ENCODE peak calls at places on chromosome 18, in eight cellular contexts. One of them, this sample, is unnamed.

GRCh38 chr18:23716516-23716915 is 27.3 kb downstream of the LAMA3 start:
- DNase-seq in hepatocyte: peak; percentile 63
- DNase-seq in MM.1S: no peak
- DNase-seq in HCT116: no peak
- DNase-seq in mesenchymal stem cell: peak; percentile 87
- DNase-seq in neural progenitor cell: no peak
- DNase-seq in mammary epithelial cell: peak; percentile 76
- DNase-seq in H9: peak; percentile 66
- DNase-seq in this sample: peak; percentile 94

GRCh38 chr18:25052426-25052825 is 299.5 kb downstream of the ZNF521 start:
- DNase-seq in MM.1S: no peak
- DNase-seq in hepatocyte: no peak
- DNase-seq in mesenchymal stem cell: no peak
- DNase-seq in H9: no peak
- DNase-seq in mammary epithelial cell: no peak
- DNase-seq in HCT116: no peak
- DNase-seq in neural progenitor cell: no peak
- DNase-seq in this sample: no peak

GRCh38 chr18:5410582-5410981 is 115.1 kb upstream of the ZBTB14 start:
- DNase-seq in mammary epithelial cell: no peak
- DNase-seq in hepatocyte: no peak
- DNase-seq in neural progenitor cell: no peak
- DNase-seq in HCT116: no peak
- DNase-seq in H9: no peak
- DNase-seq in mesenchymal stem cell: no peak
- DNase-seq in MM.1S: no peak
- DNase-seq in this sample: no peak

GRCh38 chr18:48364146-48364545 is 45.0 kb downstream of the ZBTB7C start:
- DNase-seq in HCT116: no peak
- DNase-seq in mammary epithelial cell: no peak
- DNase-seq in mesenchymal stem cell: no peak
- DNase-seq in hepatocyte: no peak
- DNase-seq in MM.1S: no peak
- DNase-seq in neural progenitor cell: no peak
- DNase-seq in H9: no peak
- DNase-seq in this sample: no peak

GRCh38 chr18:79890638-79891037 is 60.8 kb downstream of the SLC66A2 start:
- DNase-seq in MM.1S: no peak
- DNase-seq in neural progenitor cell: no peak
- DNase-seq in mesenchymal stem cell: no peak
- DNase-seq in mammary epithelial cell: no peak
- DNase-seq in H9: no peak
- DNase-seq in HCT116: no peak
- DNase-seq in hepatocyte: no peak
- DNase-seq in this sample: no peak

GRCh38 chr18:3281456-3282400 is 19.8 kb downstream of the MYL12B start:
- DNase-seq in neural progenitor cell: peak; percentile 85
- DNase-seq in mesenchymal stem cell: peak; percentile 87
- DNase-seq in HCT116: peak; percentile 78
- DNase-seq in mammary epithelial cell: peak; percentile 68
- DNase-seq in MM.1S: peak; percentile 71
- DNase-seq in H9: no peak
- DNase-seq in hepatocyte: peak; percentile 87
- DNase-seq in this sample: no peak

GRCh38 chr18:26207937-26208336 is 18.3 kb upstream of the TAF4B start:
- DNase-seq in mammary epithelial cell: no peak
- DNase-seq in neural progenitor cell: no peak
- DNase-seq in H9: no peak
- DNase-seq in HCT116: no peak
- DNase-seq in hepatocyte: no peak
- DNase-seq in mesenchymal stem cell: no peak
- DNase-seq in MM.1S: no peak
- DNase-seq in this sample: no peak

GRCh38 chr18:1075310-1075709 is 170.6 kb downstream of the ADCYAP1 start:
- DNase-seq in H9: no peak
- DNase-seq in mammary epithelial cell: no peak
- DNase-seq in HCT116: no peak
- DNase-seq in neural progenitor cell: no peak
- DNase-seq in MM.1S: no peak
- DNase-seq in hepatocyte: peak; percentile 37
- DNase-seq in mesenchymal stem cell: no peak
- DNase-seq in this sample: no peak

GRCh38 chr18:23890589-23890988 is 124.0 kb upstream of the TTC39C start:
- DNase-seq in hepatocyte: no peak
- DNase-seq in neural progenitor cell: no peak
- DNase-seq in mesenchymal stem cell: no peak
- DNase-seq in H9: no peak
- DNase-seq in MM.1S: no peak
- DNase-seq in HCT116: no peak
- DNase-seq in mammary epithelial cell: no peak
- DNase-seq in this sample: no peak

GRCh38 chr18:62755454-62755853 is 40.1 kb downstream of the PHLPP1 start:
- DNase-seq in mammary epithelial cell: no peak
- DNase-seq in H9: no peak
- DNase-seq in neural progenitor cell: no peak
- DNase-seq in MM.1S: no peak
- DNase-seq in HCT116: no peak
- DNase-seq in mesenchymal stem cell: no peak
- DNase-seq in hepatocyte: no peak
- DNase-seq in this sample: no peak

GRCh38 chr18:8139127-8139591 is 470.1 kb upstream of the RAB12 start:
- DNase-seq in H9: no peak
- DNase-seq in neural progenitor cell: no peak
- DNase-seq in MM.1S: no peak
- DNase-seq in hepatocyte: no peak
- DNase-seq in mammary epithelial cell: no peak
- DNase-seq in HCT116: no peak
- DNase-seq in mesenchymal stem cell: no peak
- DNase-seq in this sample: no peak

GRCh38 chr18:8820701-8821465 is 115.5 kb downstream of the MTCL1 start:
- DNase-seq in H9: no peak
- DNase-seq in mammary epithelial cell: no peak
- DNase-seq in neural progenitor cell: no peak
- DNase-seq in HCT116: no peak
- DNase-seq in hepatocyte: no peak
- DNase-seq in MM.1S: no peak
- DNase-seq in mesenchymal stem cell: no peak
- DNase-seq in this sample: no peak

GRCh38 chr18:39870586-39870985 is 2084.4 kb upstream of the PIK3C3 start:
- DNase-seq in neural progenitor cell: no peak
- DNase-seq in hepatocyte: no peak
- DNase-seq in MM.1S: no peak
- DNase-seq in HCT116: no peak
- DNase-seq in H9: no peak
- DNase-seq in mammary epithelial cell: peak; percentile 5
- DNase-seq in mesenchymal stem cell: no peak
- DNase-seq in this sample: no peak

GRCh38 chr18:7566587-7567486 is at the start of gene PTPRM:
- DNase-seq in mesenchymal stem cell: peak; percentile 85
- DNase-seq in mammary epithelial cell: peak; percentile 75
- DNase-seq in hepatocyte: peak; percentile 94
- DNase-seq in H9: peak; percentile 71
- DNase-seq in HCT116: peak; percentile 1
- DNase-seq in MM.1S: peak; percentile 85
- DNase-seq in neural progenitor cell: peak; percentile 94
- DNase-seq in this sample: peak; percentile 99

GRCh38 chr18:2089416-2089815 is 481.9 kb downstream of the METTL4 start:
- DNase-seq in H9: no peak
- DNase-seq in mesenchymal stem cell: no peak
- DNase-seq in hepatocyte: no peak
- DNase-seq in HCT116: no peak
- DNase-seq in MM.1S: no peak
- DNase-seq in mammary epithelial cell: no peak
- DNase-seq in neural progenitor cell: no peak
- DNase-seq in this sample: no peak

GRCh38 chr18:5628512-5629255 is 84.9 kb upstream of the EPB41L3 start:
- DNase-seq in H9: no peak
- DNase-seq in MM.1S: peak; percentile 29
- DNase-seq in HCT116: no peak
- DNase-seq in hepatocyte: peak; percentile 70
- DNase-seq in neural progenitor cell: peak; percentile 71
- DNase-seq in mammary epithelial cell: peak; percentile 5
- DNase-seq in mesenchymal stem cell: peak; percentile 7
- DNase-seq in this sample: peak; percentile 87

GRCh38 chr18:46711444-46711863 is 45.4 kb downstream of the ST8SIA5 start:
- DNase-seq in hepatocyte: no peak
- DNase-seq in mammary epithelial cell: no peak
- DNase-seq in HCT116: no peak
- DNase-seq in MM.1S: no peak
- DNase-seq in neural progenitor cell: no peak
- DNase-seq in mesenchymal stem cell: peak; percentile 63
- DNase-seq in H9: no peak
- DNase-seq in this sample: no peak
- H3K27ac ChIP-seq in hepatocyte: no peak overlapping the region
- H3K27ac ChIP-seq in mammary epithelial cell: no peak overlapping the region
- H3K27ac ChIP-seq in HCT116: no peak overlapping the region
- H3K27ac ChIP-seq in MM.1S: no peak overlapping the region
- H3K27ac ChIP-seq in neural progenitor cell: no peak overlapping the region
- H3K27ac ChIP-seq in mesenchymal stem cell: no peak overlapping the region
- H3K27ac ChIP-seq in H9: no peak overlapping the region
- H3K27ac ChIP-seq in this sample: no peak overlapping the region

GRCh38 chr18:44715841-44716240 is 35.2 kb downstream of the SETBP1 start:
- DNase-seq in H9: no peak
- DNase-seq in mesenchymal stem cell: no peak
- DNase-seq in MM.1S: no peak
- DNase-seq in neural progenitor cell: peak; percentile 18
- DNase-seq in mammary epithelial cell: no peak
- DNase-seq in HCT116: no peak
- DNase-seq in hepatocyte: no peak
- DNase-seq in this sample: no peak
- H2AFZ ChIP-seq in H9: no peak overlapping the region
- H2AFZ ChIP-seq in mesenchymal stem cell: no peak overlapping the region
- H2AFZ ChIP-seq in MM.1S: no peak overlapping the region
- H2AFZ ChIP-seq in neural progenitor cell: no peak overlapping the region
- H2AFZ ChIP-seq in mammary epithelial cell: no peak overlapping the region
- H2AFZ ChIP-seq in HCT116: no peak overlapping the region
- H2AFZ ChIP-seq in hepatocyte: no peak overlapping the region
- H2AFZ ChIP-seq in this sample: no peak overlapping the region

GRCh38 chr18:10035306-10035991 is 121.6 kb downstream of the VAPA start:
- DNase-seq in MM.1S: no peak
- DNase-seq in neural progenitor cell: no peak
- DNase-seq in mammary epithelial cell: peak; percentile 86
- DNase-seq in H9: no peak
- DNase-seq in HCT116: no peak
- DNase-seq in hepatocyte: peak; percentile 50
- DNase-seq in mesenchymal stem cell: no peak
- DNase-seq in this sample: peak; percentile 86
- H3K27ac ChIP-seq in MM.1S: no peak overlapping the region
- H3K27ac ChIP-seq in neural progenitor cell: no peak overlapping the region
- H3K27ac ChIP-seq in mammary epithelial cell: peak overlapping the region; percentile 15
- H3K27ac ChIP-seq in H9: no peak overlapping the region
- H3K27ac ChIP-seq in HCT116: no peak overlapping the region
- H3K27ac ChIP-seq in hepatocyte: peak overlapping the region; percentile 43
- H3K27ac ChIP-seq in mesenchymal stem cell: no peak overlapping the region
- H3K27ac ChIP-seq in this sample: no peak overlapping the region

GRCh38 chr18:49725809-49726514 is 87.4 kb downstream of the ACAA2 start:
- DNase-seq in mammary epithelial cell: peak; percentile 71
- DNase-seq in hepatocyte: peak; percentile 89
- DNase-seq in neural progenitor cell: peak; percentile 83
- DNase-seq in MM.1S: no peak
- DNase-seq in HCT116: peak; percentile 91
- DNase-seq in H9: peak; percentile 92
- DNase-seq in mesenchymal stem cell: peak; percentile 100
- DNase-seq in this sample: peak; percentile 94
- H2AFZ ChIP-seq in mammary epithelial cell: peak overlapping the region; percentile 65
- H2AFZ ChIP-seq in hepatocyte: peak overlapping the region; percentile 41
- H2AFZ ChIP-seq in neural progenitor cell: peak overlapping the region; percentile 12
- H2AFZ ChIP-seq in MM.1S: no peak overlapping the region
- H2AFZ ChIP-seq in HCT116: peak overlapping the region; percentile 19
- H2AFZ ChIP-seq in H9: no peak overlapping the region
- H2AFZ ChIP-seq in mesenchymal stem cell: no peak overlapping the region
- H2AFZ ChIP-seq in this sample: peak overlapping the region; percentile 71

DNA sequence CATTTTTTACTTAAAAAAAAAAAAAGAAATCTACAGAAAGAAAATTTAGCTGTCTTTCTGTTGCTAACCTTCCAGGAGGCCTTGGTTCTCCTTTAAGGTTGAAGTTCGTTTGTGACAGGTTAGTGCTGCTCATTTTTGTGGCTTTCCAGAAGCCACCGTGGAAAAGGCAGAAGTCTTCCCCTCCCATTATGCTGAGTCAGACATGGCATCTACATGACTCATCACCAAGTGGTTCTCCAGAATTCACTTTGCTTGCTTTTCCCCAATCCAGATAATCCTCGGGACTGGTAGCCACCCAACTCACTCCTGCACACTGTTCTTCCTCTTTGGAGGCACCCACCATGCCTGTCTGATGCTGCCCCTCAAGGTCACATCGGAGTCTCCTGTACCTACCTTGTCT is 228.7 kb downstream of the PIK3C3 start:
- DNase-seq in neural progenitor cell: no peak
- DNase-seq in MM.1S: no peak
- DNase-seq in mesenchymal stem cell: peak; percentile 86
- DNase-seq in mammary epithelial cell: peak; percentile 86
- DNase-seq in H9: no peak
- DNase-seq in hepatocyte: peak; percentile 21
- DNase-seq in HCT116: no peak
- DNase-seq in this sample: peak; percentile 68
- H3K27ac ChIP-seq in neural progenitor cell: no peak overlapping the region
- H3K27ac ChIP-seq in MM.1S: no peak overlapping the region
- H3K27ac ChIP-seq in mesenchymal stem cell: peak overlapping the region; percentile 15
- H3K27ac ChIP-seq in mammary epithelial cell: peak overlapping the region; percentile 37
- H3K27ac ChIP-seq in H9: no peak overlapping the region
- H3K27ac ChIP-seq in hepatocyte: peak overlapping the region; percentile 24
- H3K27ac ChIP-seq in HCT116: no peak overlapping the region
- H3K27ac ChIP-seq in this sample: no peak overlapping the region

GRCh38 chr18:13465476-13465875 is 246.9 kb downstream of the LDLRAD4 start:
- DNase-seq in mammary epithelial cell: no peak
- DNase-seq in hepatocyte: no peak
- DNase-seq in mesenchymal stem cell: no peak
- DNase-seq in neural progenitor cell: no peak
- DNase-seq in MM.1S: no peak
- DNase-seq in HCT116: no peak
- DNase-seq in H9: no peak
- DNase-seq in this sample: no peak
- H2AFZ ChIP-seq in mammary epithelial cell: no peak overlapping the region
- H2AFZ ChIP-seq in hepatocyte: no peak overlapping the region
- H2AFZ ChIP-seq in mesenchymal stem cell: no peak overlapping the region
- H2AFZ ChIP-seq in neural progenitor cell: no peak overlapping the region
- H2AFZ ChIP-seq in MM.1S: no peak overlapping the region
- H2AFZ ChIP-seq in HCT116: no peak overlapping the region
- H2AFZ ChIP-seq in H9: no peak overlapping the region
- H2AFZ ChIP-seq in this sample: peak overlapping the region; percentile 78

DNA sequence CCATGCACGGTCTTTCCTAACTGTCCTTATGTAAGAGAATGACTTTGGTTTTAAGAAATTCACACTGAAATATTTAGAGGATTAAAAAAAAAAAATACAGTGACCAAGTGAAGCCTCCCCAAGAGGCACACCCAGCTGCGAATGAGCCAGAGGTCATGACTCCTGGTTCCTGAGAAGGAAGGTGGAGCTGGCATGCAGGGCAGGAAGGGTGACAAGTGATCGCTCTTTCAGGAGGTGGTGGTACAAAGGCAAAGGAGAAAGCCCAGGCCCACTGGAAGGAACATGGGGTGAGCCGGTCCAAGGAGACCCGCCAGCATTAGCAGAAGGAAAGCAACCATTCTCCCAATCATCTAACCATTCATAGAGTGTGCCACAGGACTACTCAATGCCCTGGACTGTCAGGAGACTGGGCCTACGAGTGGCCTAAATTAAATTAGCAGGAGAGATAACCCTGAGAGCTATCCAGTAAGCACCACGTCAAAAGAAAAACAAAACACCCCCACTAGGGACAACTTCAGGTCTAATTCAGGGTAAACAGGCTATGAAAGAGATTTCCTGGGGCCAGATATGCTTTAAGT is 7.8 kb downstream of the INO80C start:
- DNase-seq in hepatocyte: no peak
- DNase-seq in mammary epithelial cell: no peak
- DNase-seq in neural progenitor cell: no peak
- DNase-seq in H9: no peak
- DNase-seq in mesenchymal stem cell: no peak
- DNase-seq in MM.1S: no peak
- DNase-seq in HCT116: no peak
- DNase-seq in this sample: no peak
- H3K27ac ChIP-seq in hepatocyte: no peak overlapping the region
- H3K27ac ChIP-seq in mammary epithelial cell: no peak overlapping the region
- H3K27ac ChIP-seq in neural progenitor cell: no peak overlapping the region
- H3K27ac ChIP-seq in H9: no peak overlapping the region
- H3K27ac ChIP-seq in mesenchymal stem cell: no peak overlapping the region
- H3K27ac ChIP-seq in MM.1S: no peak overlapping the region
- H3K27ac ChIP-seq in HCT116: no peak overlapping the region
- H3K27ac ChIP-seq in this sample: no peak overlapping the region